ENCODE peak calls at places on chromosomes 1 and 21, in eight cellular contexts. P is upper lobe of left lung, G is NB4, O is breast epithelium, E is prostate gland, K is spleen, T is Peyer's patch, B is uterus. A is an unnamed sample.
A peak's percentile ranks its signal among the peaks of the same experiment; 100 is the strongest.

GRCh38 chr1:219027161-219027673 is 146.5 kb upstream of the LYPLAL1 start:
- DNase-seq in G (no peak), K (no peak), O (no peak), P (no peak), E (no peak), T (no peak), B (no peak), A (no peak)

GRCh38 chr1:16076003-16076870 is 2.8 kb upstream of the FAM131C start:
- DNase-seq in E (no peak), K (no peak), B (peak; percentile 82), O (no peak), T (no peak), G (peak; percentile 33), P (no peak), A (no peak)

GRCh38 chr21:36776981-36777617 is 78.2 kb downstream of the SIM2 start:
- DNase-seq in P (no peak), E (no peak), T (no peak), O (no peak), G (peak; percentile 7), K (no peak), B (no peak), A (no peak)

GRCh38 chr1:47219001-47219400 is 13.0 kb downstream of the TAL1 start:
- DNase-seq in O (no peak), K (peak; percentile 57), B (no peak), G (no peak), E (no peak), P (no peak), T (no peak), A (no peak)

GRCh38 chr21:32604484-32604883 is 7.7 kb downstream of the CFAP298 start:
- DNase-seq in K (peak; percentile 41), G (no peak), P (no peak), O (no peak), T (no peak), E (no peak), B (no peak), A (no peak)

GRCh38 chr1:11850121-11850520 is 2.5 kb upstream of the NPPA start:
- DNase-seq in K (no peak), T (no peak), G (no peak), P (no peak), B (no peak), O (no peak), E (no peak), A (no peak)

GRCh38 chr21:21216013-21216412 is 217.8 kb downstream of the NCAM2 start:
- DNase-seq in K (no peak), E (no peak), T (no peak), G (no peak), B (no peak), P (no peak), O (no peak), A (no peak)

GRCh38 chr1:197199923-197200467 is 53.5 kb upstream of the ASPM start:
- DNase-seq in P (no peak), E (no peak), G (peak; percentile 9), O (no peak), T (no peak), K (no peak), B (no peak), A (no peak)

GRCh38 chr21:36700961-36701911 is 2.3 kb downstream of the SIM2 start:
- DNase-seq in B (no peak), G (no peak), O (no peak), P (peak; percentile 79), K (no peak), T (no peak), E (no peak), A (no peak)

GRCh38 chr1:9105336-9105867 is 23.5 kb downstream of the GPR157 start:
- DNase-seq in O (peak; percentile 33), T (no peak), P (peak; percentile 77), B (no peak), K (peak; percentile 20), E (no peak), G (no peak), A (no peak)

GRCh38 chr21:16124397-16125130 is 394.8 kb downstream of the USP25 start:
- DNase-seq in B (peak; percentile 62), G (no peak), O (no peak), K (no peak), E (no peak), P (no peak), T (no peak), A (no peak)

GRCh38 chr1:173050865-173051264 is at the start of gene TNFSF18:
- DNase-seq in O (no peak), G (no peak), B (no peak), P (no peak), E (peak; percentile 19), K (no peak), T (no peak), A (no peak)

GRCh38 chr1:218669431-218669830 is 324.3 kb downstream of the TGFB2 start:
- DNase-seq in T (no peak), P (no peak), G (no peak), K (no peak), E (no peak), O (no peak), B (no peak), A (no peak)

GRCh38 chr21:37642493-37642892 is 273.8 kb downstream of the KCNJ6 start:
- DNase-seq in E (peak; percentile 24), O (no peak), T (no peak), G (peak; percentile 51), K (no peak), B (no peak), P (no peak), A (no peak)

GRCh38 chr1:8791819-8792218 is 25.6 kb downstream of the RERE start:
- DNase-seq in O (no peak), K (no peak), E (no peak), B (no peak), T (no peak), G (no peak), P (no peak), A (no peak)

GRCh38 chr1:23224721-23225648 is 7.7 kb upstream of the HTR1D start:
- DNase-seq in K (no peak), O (peak; percentile 60), B (no peak), T (no peak), G (no peak), P (no peak), E (peak; percentile 41), A (no peak)

GRCh38 chr1:160078392-160079195 is 2.7 kb upstream of the KCNJ9 start:
- DNase-seq in O (no peak), T (peak; percentile 30), G (peak; percentile 63), B (no peak), E (no peak), K (peak; percentile 77), P (peak; percentile 81), A (no peak)

GRCh38 chr1:160077496-160077895 is 3.8 kb upstream of the KCNJ9 start:
- DNase-seq in E (no peak), B (no peak), T (no peak), G (no peak), K (peak; percentile 27), P (no peak), O (no peak), A (no peak)

GRCh38 chr1:160076295-160076694 is 5.0 kb upstream of the KCNJ9 start:
- DNase-seq in P (no peak), B (no peak), K (peak; percentile 15), G (no peak), O (no peak), E (no peak), T (no peak), A (no peak)

GRCh38 chr1:160071289-160071688 is 1.3 kb upstream of the KCNJ10 start:
- DNase-seq in E (no peak), T (no peak), G (no peak), K (no peak), B (no peak), P (no peak), O (no peak), A (no peak)

GRCh38 chr1:160074865-160075264 is 4.9 kb upstream of the KCNJ10 start:
- DNase-seq in B (no peak), K (no peak), E (no peak), P (no peak), G (no peak), O (no peak), T (no peak), A (no peak)
- TF ChIP-seq POLR2A in B (no peak), K (no peak), E (no peak), P (no peak), G (no peak), O (no peak), T (no peak), A (no peak)

GRCh38 chr1:181033128-181033798 is 520 bp upstream of the MR1 start:
- DNase-seq in B (peak; percentile 40), G (peak; percentile 82), K (no peak), P (no peak), E (peak; percentile 70), T (no peak), O (no peak), A (no peak)
- TF ChIP-seq POLR2A in B (no peak), G (no peak), K (no peak), P (no peak), E (peak; percentile 44), T (no peak), O (no peak), A (no peak)

DNA sequence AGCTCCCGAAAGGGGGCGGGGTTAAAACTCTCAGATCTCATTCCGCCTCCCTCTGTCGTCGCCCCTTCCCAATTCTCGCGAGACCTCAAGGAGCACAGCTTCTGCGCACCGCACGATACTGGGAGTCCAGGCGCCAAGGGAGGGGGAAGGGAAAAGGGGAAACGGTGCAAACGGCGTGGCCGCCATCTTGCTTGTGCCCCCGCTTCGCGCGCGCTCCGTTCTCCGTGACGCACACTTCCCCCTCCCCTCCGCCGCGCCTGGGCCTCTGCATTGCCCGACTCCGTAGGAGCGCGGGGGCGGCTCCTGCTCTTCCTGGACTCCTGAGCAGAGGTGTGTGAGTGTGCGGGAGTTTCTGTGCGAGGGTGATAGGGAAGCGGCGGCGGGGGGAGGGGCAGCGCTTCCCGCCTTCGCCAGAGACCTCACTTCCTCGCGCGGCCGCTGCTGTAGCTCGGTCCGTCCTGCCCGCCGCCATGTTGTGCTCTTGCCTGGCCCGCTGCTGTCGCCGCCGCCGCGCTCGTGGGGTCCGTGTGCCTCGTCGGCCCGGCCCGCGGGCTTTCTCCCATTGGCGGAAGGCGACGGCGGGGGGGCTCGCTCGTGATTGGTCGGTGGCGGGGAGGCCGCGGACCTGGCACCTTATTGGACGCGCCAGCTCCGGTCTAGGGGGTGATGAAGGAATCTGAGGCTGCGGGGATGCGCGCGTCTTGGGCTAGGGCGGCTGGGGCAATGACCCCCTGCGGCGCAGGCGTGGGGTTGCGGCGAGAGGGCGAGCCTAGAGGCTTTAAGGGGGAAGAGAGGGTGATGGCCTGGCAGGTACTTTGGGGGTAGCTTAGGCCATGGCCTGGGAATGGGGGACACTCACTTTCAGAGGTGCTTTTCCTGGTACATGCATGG is at the start of gene NFYC:
- DNase-seq in O (peak; percentile 96), B (peak; percentile 98), G (peak; percentile 98), K (peak; percentile 97), P (peak; percentile 98), E (peak; percentile 94), T (peak; percentile 98), A (peak; percentile 89)
- TF ChIP-seq POLR2A in O (peak; percentile 76), B (peak; percentile 98), G (peak; percentile 92), K (peak; percentile 87), P (peak; percentile 96), E (peak; percentile 91), T (peak; percentile 75), A (peak; percentile 91)

DNA sequence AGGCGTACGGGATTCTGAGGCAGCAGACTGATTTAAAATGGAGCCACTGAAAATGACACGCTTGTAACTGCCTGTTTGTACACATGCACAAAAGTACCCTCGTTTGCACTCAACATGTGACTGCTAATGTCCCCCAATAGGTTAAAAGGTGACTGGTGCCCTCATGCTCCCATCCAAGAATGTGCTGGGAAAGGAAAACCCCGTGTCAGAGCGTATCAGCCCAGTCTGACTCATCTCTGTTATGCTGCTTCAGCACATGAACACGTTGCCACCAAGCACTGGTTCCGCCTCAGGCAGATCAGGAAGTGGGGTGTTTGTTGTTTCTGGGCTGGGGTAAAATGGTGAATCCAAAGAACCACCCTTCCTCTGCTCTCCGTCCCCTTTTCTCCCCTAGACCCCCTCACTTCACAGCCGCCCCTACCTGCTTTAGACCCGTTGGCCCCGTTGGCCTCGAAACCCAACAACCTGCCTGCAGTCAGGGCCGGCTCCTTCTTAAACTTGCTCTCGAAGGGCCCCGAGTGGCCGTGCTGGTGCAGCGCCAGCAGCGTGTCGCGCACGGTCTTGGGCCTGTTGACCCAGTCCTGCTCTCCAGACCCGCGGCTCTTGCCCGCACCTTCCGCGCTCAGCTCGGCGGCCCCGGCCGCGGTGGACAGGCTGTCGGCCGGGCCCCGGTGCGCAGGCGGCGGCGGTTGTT is 1.8 kb downstream of the IRF2BP2 start:
- DNase-seq in B (peak; percentile 88), P (peak; percentile 93), K (peak; percentile 93), T (peak; percentile 86), E (peak; percentile 90), G (peak; percentile 92), O (peak; percentile 79), A (peak; percentile 65)
- TF ChIP-seq POLR2A in B (peak; percentile 62), P (peak; percentile 46), K (no peak), T (peak; percentile 46), E (peak; percentile 83), G (peak; percentile 46), O (no peak), A (peak; percentile 92)